ENCODE peak calls at places on chromosomes 2 and 18, in seven cellular contexts. One of them, this sample, is unnamed.

GRCh38 chr2:237733677-237734300 is 64.8 kb upstream of the RBM44 start:
- DNase-seq in K562: no peak
- DNase-seq in HCT116: no peak
- DNase-seq in SK-N-SH: peak
- DNase-seq in GM12878: no peak
- DNase-seq in HepG2: peak
- DNase-seq in H1: no peak
- DNase-seq in this sample: peak

GRCh38 chr2:1717129-1717528 is 27.2 kb downstream of the PXDN start:
- DNase-seq in K562: no peak
- DNase-seq in HCT116: no peak
- DNase-seq in SK-N-SH: peak
- DNase-seq in GM12878: no peak
- DNase-seq in HepG2: no peak
- DNase-seq in H1: no peak
- DNase-seq in this sample: peak

GRCh38 chr2:45000341-45000901 is 8.8 kb downstream of the SIX2 start:
- DNase-seq in K562: no peak
- DNase-seq in HCT116: no peak
- DNase-seq in SK-N-SH: no peak
- DNase-seq in GM12878: no peak
- DNase-seq in HepG2: no peak
- DNase-seq in H1: no peak
- DNase-seq in this sample: no peak

GRCh38 chr2:54454922-54455583 is 1.1 kb upstream of the SPTBN1 start:
- DNase-seq in K562: no peak
- DNase-seq in HCT116: no peak
- DNase-seq in SK-N-SH: peak
- DNase-seq in GM12878: no peak
- DNase-seq in HepG2: peak
- DNase-seq in H1: no peak
- DNase-seq in this sample: no peak

GRCh38 chr2:138777996-138778395 is 2.2 kb downstream of the NXPH2 start:
- DNase-seq in K562: no peak
- DNase-seq in HCT116: no peak
- DNase-seq in SK-N-SH: no peak
- DNase-seq in GM12878: no peak
- DNase-seq in HepG2: peak
- DNase-seq in H1: peak
- DNase-seq in this sample: peak

GRCh38 chr18:65924878-65925277 is 174.1 kb downstream of the CDH7 start:
- DNase-seq in K562: no peak
- DNase-seq in HCT116: no peak
- DNase-seq in SK-N-SH: no peak
- DNase-seq in GM12878: no peak
- DNase-seq in HepG2: no peak
- DNase-seq in H1: no peak
- DNase-seq in this sample: no peak

GRCh38 chr2:225640550-225640949 is 241.0 kb downstream of the NYAP2 start:
- DNase-seq in K562: no peak
- DNase-seq in HCT116: no peak
- DNase-seq in SK-N-SH: no peak
- DNase-seq in GM12878: no peak
- DNase-seq in HepG2: no peak
- DNase-seq in H1: no peak
- DNase-seq in this sample: no peak

GRCh38 chr18:57928466-57928865 is 115.6 kb upstream of the NEDD4L start:
- DNase-seq in K562: no peak
- DNase-seq in HCT116: no peak
- DNase-seq in SK-N-SH: no peak
- DNase-seq in GM12878: no peak
- DNase-seq in HepG2: no peak
- DNase-seq in H1: no peak
- DNase-seq in this sample: no peak

GRCh38 chr2:75466708-75467311 is 93.9 kb downstream of the EVA1A start:
- DNase-seq in K562: peak
- DNase-seq in HCT116: peak
- DNase-seq in SK-N-SH: peak
- DNase-seq in GM12878: no peak
- DNase-seq in HepG2: peak
- DNase-seq in H1: peak
- DNase-seq in this sample: no peak

GRCh38 chr2:236828002-236828401 is 257.7 kb upstream of the COPS8 start:
- DNase-seq in K562: no peak
- DNase-seq in HCT116: no peak
- DNase-seq in SK-N-SH: no peak
- DNase-seq in GM12878: no peak
- DNase-seq in HepG2: no peak
- DNase-seq in H1: no peak
- DNase-seq in this sample: no peak

DNA sequence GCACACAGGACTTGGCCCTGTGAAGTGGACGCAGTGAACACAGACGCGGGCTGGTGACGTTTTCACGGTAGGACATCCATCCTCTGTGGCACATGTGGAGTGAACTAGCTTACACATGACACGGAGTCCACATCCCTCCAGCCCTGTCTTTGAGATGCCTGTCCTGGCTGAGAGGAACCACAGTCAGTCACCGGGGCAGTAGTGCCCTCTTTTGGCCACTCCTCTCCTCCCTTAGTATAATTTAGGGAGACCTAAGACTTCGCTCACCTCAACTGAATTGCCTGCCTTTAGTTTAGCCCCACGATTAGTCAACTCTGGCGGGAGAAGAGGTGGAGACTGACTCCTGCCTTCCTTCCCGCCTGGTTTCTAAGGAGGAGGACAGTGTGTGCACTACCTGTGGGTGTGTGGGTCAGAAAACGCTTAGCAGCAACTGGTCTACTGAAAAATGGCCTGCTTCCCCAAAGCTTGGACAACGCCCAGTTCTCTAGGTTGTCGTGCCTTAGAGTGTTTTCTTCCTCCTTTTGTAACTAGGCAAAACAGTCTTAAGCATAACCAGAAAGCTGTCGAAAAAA is 70.6 kb downstream of the MBP start:
- DNase-seq in K562: peak
- DNase-seq in HCT116: no peak
- DNase-seq in SK-N-SH: no peak
- DNase-seq in GM12878: no peak
- DNase-seq in HepG2: no peak
- DNase-seq in H1: no peak
- DNase-seq in this sample: no peak
- TF ChIP-seq JUND in K562: no peak
- TF ChIP-seq JUND in HCT116: no peak
- TF ChIP-seq JUND in SK-N-SH: no peak
- TF ChIP-seq JUND in GM12878: no peak
- TF ChIP-seq JUND in HepG2: no peak
- TF ChIP-seq JUND in H1: no peak
- TF ChIP-seq JUND in this sample: no peak

GRCh38 chr2:16653799-16654198 is 11.8 kb downstream of the CYRIA start:
- DNase-seq in K562: no peak
- DNase-seq in HCT116: no peak
- DNase-seq in SK-N-SH: no peak
- DNase-seq in GM12878: peak
- DNase-seq in HepG2: no peak
- DNase-seq in H1: no peak
- DNase-seq in this sample: no peak

GRCh38 chr2:16650287-16651249 is 15.1 kb downstream of the CYRIA start:
- DNase-seq in K562: no peak
- DNase-seq in HCT116: no peak
- DNase-seq in SK-N-SH: no peak
- DNase-seq in GM12878: no peak
- DNase-seq in HepG2: no peak
- DNase-seq in H1: no peak
- DNase-seq in this sample: no peak

GRCh38 chr2:16653083-16653375 is 12.6 kb downstream of the CYRIA start:
- DNase-seq in K562: no peak
- DNase-seq in HCT116: no peak
- DNase-seq in SK-N-SH: no peak
- DNase-seq in GM12878: no peak
- DNase-seq in HepG2: no peak
- DNase-seq in H1: no peak
- DNase-seq in this sample: no peak

GRCh38 chr2:16654775-16655456 is 10.7 kb downstream of the CYRIA start:
- DNase-seq in K562: no peak
- DNase-seq in HCT116: no peak
- DNase-seq in SK-N-SH: no peak
- DNase-seq in GM12878: no peak
- DNase-seq in HepG2: no peak
- DNase-seq in H1: no peak
- DNase-seq in this sample: no peak

GRCh38 chr2:16652296-16653082 is 13.1 kb downstream of the CYRIA start:
- DNase-seq in K562: no peak
- DNase-seq in HCT116: no peak
- DNase-seq in SK-N-SH: no peak
- DNase-seq in GM12878: no peak
- DNase-seq in HepG2: no peak
- DNase-seq in H1: no peak
- DNase-seq in this sample: no peak
- TF ChIP-seq JUND in K562: no peak
- TF ChIP-seq JUND in HCT116: no peak
- TF ChIP-seq JUND in SK-N-SH: no peak
- TF ChIP-seq JUND in GM12878: no peak
- TF ChIP-seq JUND in HepG2: no peak
- TF ChIP-seq JUND in H1: no peak
- TF ChIP-seq JUND in this sample: no peak

GRCh38 chr2:68027959-68028358 is 34.8 kb downstream of the C1D start:
- DNase-seq in K562: no peak
- DNase-seq in HCT116: no peak
- DNase-seq in SK-N-SH: no peak
- DNase-seq in GM12878: no peak
- DNase-seq in HepG2: no peak
- DNase-seq in H1: no peak
- DNase-seq in this sample: no peak
- TF ChIP-seq JUND in K562: no peak
- TF ChIP-seq JUND in HCT116: no peak
- TF ChIP-seq JUND in SK-N-SH: peak
- TF ChIP-seq JUND in GM12878: no peak
- TF ChIP-seq JUND in HepG2: no peak
- TF ChIP-seq JUND in H1: no peak
- TF ChIP-seq JUND in this sample: no peak

GRCh38 chr2:11187083-11187619 is 31.9 kb downstream of the SLC66A3 start:
- DNase-seq in K562: no peak
- DNase-seq in HCT116: peak
- DNase-seq in SK-N-SH: no peak
- DNase-seq in GM12878: no peak
- DNase-seq in HepG2: no peak
- DNase-seq in H1: no peak
- DNase-seq in this sample: no peak
- TF ChIP-seq JUND in K562: peak
- TF ChIP-seq JUND in HCT116: no peak
- TF ChIP-seq JUND in SK-N-SH: peak
- TF ChIP-seq JUND in GM12878: no peak
- TF ChIP-seq JUND in HepG2: no peak
- TF ChIP-seq JUND in H1: no peak
- TF ChIP-seq JUND in this sample: no peak